ENCODE peak calls at places on chromosomes 16 and 17, in ten cellular contexts. O, Z, F, R, D, B, E, A, X and N are unnamed samples.
A peak's percentile ranks its signal among the peaks of the same experiment; 100 is the strongest.

GRCh38 chr16:88967800-88968588 is 9.0 kb downstream of the CBFA2T3 start:
- DNase-seq in Z (no peak), A (no peak), B (no peak), O (no peak), E (no peak), F (peak; percentile 82), D (no peak), R (no peak), X (no peak), N (no peak)

GRCh38 chr17:32491371-32492280 is 4.8 kb downstream of the CDK5R1 start:
- DNase-seq in A (no peak), F (no peak), O (no peak), Z (no peak), E (no peak), R (no peak), X (no peak), B (no peak), D (no peak), N (no peak)

GRCh38 chr17:83174859-83175550 is 95.6 kb downstream of the METRNL start:
- DNase-seq in O (no peak), B (no peak), E (peak; percentile 40), X (no peak), Z (no peak), R (no peak), A (no peak), D (no peak), F (no peak), N (no peak)

GRCh38 chr17:57918017-57918895 is 37.0 kb downstream of the CUEDC1 start:
- DNase-seq in A (no peak), Z (no peak), D (no peak), O (no peak), E (no peak), X (no peak), B (no peak), R (no peak), F (no peak), N (peak; percentile 41)

GRCh38 chr16:49075709-49076108 is 205.9 kb downstream of the CBLN1 start:
- DNase-seq in A (no peak), F (no peak), O (no peak), D (no peak), E (no peak), X (no peak), Z (no peak), B (no peak), R (no peak), N (no peak)

GRCh38 chr16:23857256-23857891 is 21.6 kb downstream of the PRKCB start:
- DNase-seq in B (no peak), E (no peak), X (no peak), D (no peak), A (peak; percentile 39), Z (no peak), O (no peak), R (no peak), F (no peak), N (no peak)

GRCh38 chr17:4815043-4815675 is 8.2 kb downstream of the PLD2 start:
- DNase-seq in F (no peak), Z (no peak), A (no peak), B (no peak), D (no peak), E (no peak), X (no peak), O (no peak), R (no peak), N (no peak)

GRCh38 chr17:37732313-37732712 is 12.5 kb downstream of the HNF1B start:
- DNase-seq in B (no peak), A (no peak), R (no peak), D (no peak), X (no peak), O (no peak), E (no peak), Z (no peak), F (no peak), N (no peak)

DNA sequence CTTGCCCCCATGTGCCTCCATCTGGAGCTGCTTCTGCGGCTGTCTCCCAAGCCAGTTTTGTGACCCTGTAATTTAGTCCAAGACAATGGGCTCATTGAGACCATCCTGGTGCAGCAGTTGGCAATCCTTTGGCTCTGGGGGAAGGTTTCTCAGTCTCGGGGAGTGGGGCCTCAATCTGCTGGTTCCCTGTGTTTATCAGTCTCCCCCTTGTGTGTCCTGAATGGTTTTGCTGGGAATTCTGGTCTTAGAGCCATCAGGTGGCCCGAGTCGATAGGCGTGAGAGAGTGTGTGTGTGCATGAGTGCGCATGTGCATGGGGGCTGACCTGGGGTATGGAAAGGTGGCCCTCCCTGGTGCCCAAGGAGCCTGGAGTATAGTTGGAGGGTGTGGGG is 234.8 kb downstream of the SEC14L1 start:
- DNase-seq in O (no peak), F (no peak), E (no peak), X (no peak), Z (no peak), B (no peak), D (no peak), A (no peak), R (no peak), N (no peak)
- H3K4me3 ChIP-seq in O (peak overlapping the region; percentile 78), F (peak overlapping the region; percentile 73), E (no peak overlapping the region), X (peak overlapping the region; percentile 78), Z (peak overlapping the region; percentile 70), B (peak overlapping the region; percentile 75), D (no peak overlapping the region), A (peak overlapping the region; percentile 11), R (no peak overlapping the region), N (peak overlapping the region; percentile 80)

GRCh38 chr17:81401727-81402529 is 6.7 kb downstream of the BAHCC1 start:
- DNase-seq in R (no peak), Z (no peak), A (no peak), F (peak; percentile 55), E (no peak), D (no peak), B (no peak), X (no peak), O (no peak), N (peak; percentile 70)

GRCh38 chr17:81400154-81400938 is 5.1 kb downstream of the BAHCC1 start:
- DNase-seq in O (no peak), E (peak; percentile 75), Z (peak; percentile 56), D (no peak), F (no peak), A (no peak), R (no peak), X (peak; percentile 72), B (no peak), N (no peak)

GRCh38 chr17:81402530-81402941 is 7.3 kb downstream of the BAHCC1 start:
- DNase-seq in X (no peak), E (no peak), B (no peak), O (no peak), A (no peak), F (no peak), Z (no peak), D (no peak), R (no peak), N (no peak)

GRCh38 chr17:81399481-81400153 is 4.4 kb downstream of the BAHCC1 start:
- DNase-seq in A (no peak), X (no peak), Z (no peak), O (no peak), R (no peak), F (no peak), E (no peak), B (no peak), D (no peak), N (no peak)

GRCh38 chr17:81400939-81401726 is 5.9 kb downstream of the BAHCC1 start:
- DNase-seq in D (no peak), Z (no peak), E (no peak), A (no peak), R (no peak), F (no peak), X (no peak), O (no peak), B (no peak), N (no peak)
- H3K4me3 ChIP-seq in D (no peak overlapping the region), Z (peak overlapping the region; percentile 75), E (no peak overlapping the region), A (peak overlapping the region; percentile 63), R (no peak overlapping the region), F (peak overlapping the region; percentile 62), X (peak overlapping the region; percentile 74), O (peak overlapping the region; percentile 43), B (peak overlapping the region; percentile 60), N (peak overlapping the region; percentile 58)

GRCh38 chr17:41263212-41263611 is 2.0 kb upstream of the KRTAP9-6 start:
- DNase-seq in E (no peak), R (no peak), Z (no peak), B (no peak), A (no peak), F (no peak), D (no peak), X (no peak), O (no peak), N (no peak)

GRCh38 chr17:41265078-41265477 is at the start of gene KRTAP9-6:
- DNase-seq in R (no peak), A (no peak), E (no peak), O (no peak), B (no peak), F (no peak), X (no peak), Z (no peak), D (no peak), N (no peak)

GRCh38 chr17:41267711-41268110 is 2.5 kb downstream of the KRTAP9-6 start:
- DNase-seq in B (no peak), X (no peak), D (no peak), O (no peak), Z (no peak), R (no peak), E (no peak), F (no peak), A (no peak), N (no peak)

DNA sequence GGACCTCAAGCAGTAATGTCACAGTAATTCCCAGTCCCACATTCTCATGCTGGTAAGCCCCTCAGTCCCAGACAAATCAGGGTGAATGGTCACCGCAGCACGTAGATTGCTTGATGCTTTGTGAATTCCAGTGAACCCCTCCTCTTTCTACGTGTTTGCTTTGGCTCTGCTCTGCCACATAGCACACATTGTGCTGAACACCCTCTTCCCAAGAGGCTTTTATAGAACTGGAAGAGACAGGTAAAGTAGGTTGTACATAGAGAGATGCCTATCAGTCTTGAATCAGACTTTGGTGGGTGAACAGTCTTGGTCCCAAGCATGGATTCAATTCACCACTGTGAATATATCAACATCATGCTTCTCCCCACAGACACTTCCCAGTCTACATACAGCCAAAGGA is 579 bp upstream of the KRTAP9-6 start:
- DNase-seq in Z (no peak), R (no peak), D (no peak), F (no peak), B (no peak), X (no peak), A (no peak), E (no peak), O (no peak), N (no peak)
- H3K4me3 ChIP-seq in Z (no peak overlapping the region), R (no peak overlapping the region), D (no peak overlapping the region), F (no peak overlapping the region), B (no peak overlapping the region), X (no peak overlapping the region), A (no peak overlapping the region), E (no peak overlapping the region), O (no peak overlapping the region), N (no peak overlapping the region)

GRCh38 chr16:87098361-87098760 is 218.8 kb downstream of the C16orf95 start:
- DNase-seq in E (no peak), Z (no peak), D (no peak), B (no peak), R (no peak), O (no peak), F (no peak), A (no peak), X (no peak), N (no peak)

GRCh38 chr16:87099001-87099740 is 218.0 kb downstream of the C16orf95 start:
- DNase-seq in D (no peak), R (no peak), F (no peak), B (no peak), A (no peak), Z (no peak), X (no peak), E (no peak), O (no peak), N (no peak)

GRCh38 chr16:87100306-87101058 is 216.7 kb downstream of the C16orf95 start:
- DNase-seq in A (no peak), O (no peak), F (no peak), Z (no peak), D (no peak), E (no peak), B (no peak), R (no peak), X (no peak), N (no peak)

GRCh38 chr16:87096746-87097145 is 220.4 kb downstream of the C16orf95 start:
- DNase-seq in E (no peak), Z (no peak), R (no peak), F (no peak), B (no peak), A (no peak), D (no peak), X (no peak), O (no peak), N (no peak)

DNA sequence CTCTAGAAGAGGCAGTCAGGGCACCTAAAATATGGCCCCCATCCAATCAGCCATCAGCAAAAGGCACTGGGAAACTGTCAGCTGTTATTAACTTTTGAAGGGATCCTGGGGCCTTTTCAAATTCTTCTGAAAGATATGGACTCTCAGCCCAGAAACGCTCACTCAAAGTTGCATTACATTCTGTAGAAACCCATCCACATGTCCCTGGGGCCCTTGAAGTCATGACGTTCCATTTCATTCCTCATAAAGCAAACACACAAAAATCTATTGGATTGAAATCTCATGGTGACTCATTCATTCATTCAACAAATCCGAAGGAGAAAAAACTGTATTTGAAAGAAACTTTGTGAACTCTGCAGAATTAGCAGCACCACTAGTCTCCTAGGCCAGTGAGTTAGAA is 215.3 kb downstream of the C16orf95 start:
- DNase-seq in E (no peak), A (no peak), R (no peak), O (no peak), X (no peak), Z (no peak), F (no peak), D (no peak), B (peak; percentile 83), N (peak; percentile 92)
- H3K4me3 ChIP-seq in E (no peak overlapping the region), A (no peak overlapping the region), R (no peak overlapping the region), O (no peak overlapping the region), X (no peak overlapping the region), Z (no peak overlapping the region), F (no peak overlapping the region), D (no peak overlapping the region), B (no peak overlapping the region), N (no peak overlapping the region)